ENCODE peak calls at places on chromosomes 11 and 22, in four cellular contexts. Y is ovary, K is SJSA1, G is fibroblast of lung. O is an unnamed sample.

GRCh38 chr22:41517172-41518047 is 26.9 kb downstream of the POLR3H start:
- DNase-seq in Y (peak), K (peak), G (peak), O (peak)

GRCh38 chr11:124669193-124669592 is 4.3 kb downstream of the SIAE start:
- DNase-seq in Y (peak), K (peak), G (peak), O (peak)

GRCh38 chr11:36381005-36381350 is 84.9 kb downstream of the PRR5L start:
- DNase-seq in Y (no peak), K (no peak), G (no peak), O (no peak)

GRCh38 chr11:1566381-1567051 is 5.6 kb downstream of the DUSP8 start:
- DNase-seq in Y (no peak), K (no peak), G (no peak), O (no peak)

GRCh38 chr11:5922749-5923426 is 19.2 kb upstream of the OR56A3 start:
- DNase-seq in Y (no peak), K (no peak), G (no peak), O (no peak)

GRCh38 chr11:59010693-59011092 is 71.4 kb downstream of the GLYATL1 start:
- DNase-seq in Y (no peak), K (no peak), G (no peak), O (no peak)

GRCh38 chr11:38300570-38300969 is 1702.5 kb upstream of the RAG2 start:
- DNase-seq in Y (no peak), K (no peak), G (no peak), O (no peak)

GRCh38 chr22:46758867-46759290 is 3.6 kb upstream of the TBC1D22A start:
- DNase-seq in Y (no peak), K (no peak), G (peak), O (peak)

GRCh38 chr11:116725434-116726221 is 47.2 kb downstream of the BUD13 start:
- DNase-seq in Y (no peak), K (no peak), G (no peak), O (no peak)

GRCh38 chr11:113906515-113906914 is 1.9 kb downstream of the HTR3B start:
- DNase-seq in Y (no peak), K (no peak), G (no peak), O (no peak)

DNA sequence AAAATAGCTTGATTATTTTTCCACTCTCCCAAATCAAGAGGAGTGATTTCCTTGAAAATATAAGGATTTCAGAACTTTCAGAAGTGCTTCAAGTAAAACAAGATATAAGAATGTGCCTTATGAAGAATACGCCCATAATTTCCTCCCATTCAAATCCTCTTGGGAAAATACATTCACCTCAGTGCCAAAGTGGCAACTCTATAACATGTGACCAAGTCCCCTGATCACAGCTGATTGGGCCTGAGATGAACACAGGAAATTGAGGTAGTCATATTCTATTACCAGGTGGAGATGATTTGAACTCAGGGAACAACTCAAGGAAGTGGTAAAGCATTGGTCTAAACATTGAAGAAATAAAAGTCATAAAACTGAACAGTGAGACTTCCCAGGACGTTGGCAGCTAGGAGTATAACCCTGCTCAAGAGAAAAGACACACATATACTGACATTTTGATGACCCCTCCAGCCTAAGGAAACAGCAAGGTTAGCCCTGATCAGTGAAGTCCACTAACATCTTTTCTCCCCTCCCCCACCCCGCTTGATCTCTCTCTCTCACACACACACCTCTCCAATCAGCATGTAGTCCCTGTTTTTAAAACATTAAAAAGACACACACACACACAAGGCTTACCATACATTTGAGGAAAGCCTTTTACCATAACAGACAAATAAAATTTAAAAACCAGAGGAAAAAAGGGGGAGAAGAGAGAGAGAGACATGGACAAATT is 70.7 kb upstream of the TEAD1 start:
- DNase-seq in Y (no peak), K (no peak), G (no peak), O (no peak)
- H3K4me3 ChIP-seq in Y (no peak), K (no peak), G (no peak), O (no peak)

GRCh38 chr22:22907551-22908494 is 20.2 kb downstream of the IGLL5 start:
- DNase-seq in Y (no peak), K (no peak), G (no peak), O (no peak)

GRCh38 chr22:22908495-22908861 is 20.9 kb downstream of the IGLL5 start:
- DNase-seq in Y (no peak), K (no peak), G (no peak), O (no peak)

GRCh38 chr22:22908941-22909604 is 21.5 kb downstream of the IGLL5 start:
- DNase-seq in Y (no peak), K (no peak), G (no peak), O (no peak)

GRCh38 chr22:22909605-22910271 is 22.1 kb downstream of the IGLL5 start:
- DNase-seq in Y (no peak), K (no peak), G (no peak), O (no peak)

DNA sequence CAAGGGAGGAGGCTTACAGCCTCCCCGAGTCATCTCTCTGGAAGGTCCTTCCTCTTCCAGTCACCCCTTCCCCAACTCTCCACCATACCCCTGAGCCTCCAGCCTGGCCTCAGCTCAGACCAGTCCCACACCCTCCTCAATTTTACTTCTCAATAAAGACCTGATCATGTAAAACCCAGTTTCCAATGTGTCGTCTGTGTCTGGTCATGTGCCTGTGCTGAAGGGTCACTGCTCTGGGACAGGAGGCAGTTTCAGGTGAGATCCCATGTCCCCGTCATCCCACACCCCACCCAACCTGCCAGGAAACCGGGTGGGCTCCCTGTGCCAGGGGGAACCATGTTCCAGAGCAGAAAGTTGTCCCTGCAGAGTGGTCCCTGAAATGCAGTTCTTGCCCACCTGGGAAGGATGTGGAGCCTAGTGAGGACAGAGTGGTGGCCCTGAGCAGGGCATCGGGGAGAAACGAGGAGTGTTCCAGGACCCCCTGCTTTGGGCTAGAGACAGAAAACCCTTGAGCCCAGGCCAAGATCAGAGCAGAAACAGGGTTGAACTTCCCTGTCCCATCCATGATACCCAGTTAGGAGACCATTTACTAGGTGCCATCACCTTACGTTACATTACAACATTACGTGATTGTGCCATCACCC is 19.4 kb downstream of the IGLL5 start:
- DNase-seq in Y (no peak), K (no peak), G (no peak), O (no peak)
- H3K27ac ChIP-seq in Y (no peak), K (no peak), G (no peak), O (no peak)

GRCh38 chr11:65927904-65928397 is 8.7 kb downstream of the DRAP1 start:
- DNase-seq in Y (no peak), K (no peak), G (peak), O (no peak)
- H3K4me3 ChIP-seq in Y (no peak), K (no peak), G (no peak), O (no peak)

GRCh38 chr22:19942886-19943664 is 1.5 kb upstream of the TXNRD2 start:
- DNase-seq in Y (peak), K (peak), G (peak), O (peak)
- H3K27ac ChIP-seq in Y (peak), K (peak), G (peak), O (peak)

GRCh38 chr22:40181323-40181722 is 3.6 kb downstream of the TNRC6B start:
- DNase-seq in Y (no peak), K (no peak), G (no peak), O (no peak)

GRCh38 chr22:40178417-40179409 is 988 bp downstream of the TNRC6B start:
- DNase-seq in Y (no peak), K (peak), G (peak), O (peak)

GRCh38 chr22:40179535-40179934 is 1.8 kb downstream of the TNRC6B start:
- DNase-seq in Y (no peak), K (no peak), G (no peak), O (peak)

GRCh38 chr22:40182231-40182835 is 4.6 kb downstream of the TNRC6B start:
- DNase-seq in Y (no peak), K (no peak), G (no peak), O (no peak)

DNA sequence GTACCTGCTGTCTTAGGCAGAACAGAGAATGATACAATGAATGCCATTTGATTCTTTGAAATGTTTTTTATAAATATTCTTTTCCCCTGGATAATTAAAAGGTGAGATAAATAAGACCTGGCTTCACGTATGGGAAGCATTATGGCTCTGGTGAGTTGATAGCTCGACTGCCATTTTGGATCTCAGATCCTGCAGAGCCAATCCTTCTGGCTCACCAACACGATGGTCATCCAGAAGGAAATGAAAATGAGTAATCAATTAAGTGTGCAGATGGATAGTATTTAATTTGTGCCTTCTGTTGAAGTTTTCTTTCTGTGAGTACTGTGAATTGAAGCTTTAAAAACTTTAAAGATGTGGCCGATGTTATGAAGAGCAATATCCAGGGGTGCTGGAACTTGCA is 2.7 kb downstream of the TNRC6B start:
- DNase-seq in Y (no peak), K (no peak), G (no peak), O (no peak)
- H3K4me3 ChIP-seq in Y (no peak), K (no peak), G (peak), O (no peak)

GRCh38 chr11:76276773-76277155 is 70.5 kb upstream of the WNT11 start:
- DNase-seq in Y (no peak), K (no peak), G (no peak), O (no peak)
- H3K27ac ChIP-seq in Y (no peak), K (no peak), G (no peak), O (no peak)

DNA sequence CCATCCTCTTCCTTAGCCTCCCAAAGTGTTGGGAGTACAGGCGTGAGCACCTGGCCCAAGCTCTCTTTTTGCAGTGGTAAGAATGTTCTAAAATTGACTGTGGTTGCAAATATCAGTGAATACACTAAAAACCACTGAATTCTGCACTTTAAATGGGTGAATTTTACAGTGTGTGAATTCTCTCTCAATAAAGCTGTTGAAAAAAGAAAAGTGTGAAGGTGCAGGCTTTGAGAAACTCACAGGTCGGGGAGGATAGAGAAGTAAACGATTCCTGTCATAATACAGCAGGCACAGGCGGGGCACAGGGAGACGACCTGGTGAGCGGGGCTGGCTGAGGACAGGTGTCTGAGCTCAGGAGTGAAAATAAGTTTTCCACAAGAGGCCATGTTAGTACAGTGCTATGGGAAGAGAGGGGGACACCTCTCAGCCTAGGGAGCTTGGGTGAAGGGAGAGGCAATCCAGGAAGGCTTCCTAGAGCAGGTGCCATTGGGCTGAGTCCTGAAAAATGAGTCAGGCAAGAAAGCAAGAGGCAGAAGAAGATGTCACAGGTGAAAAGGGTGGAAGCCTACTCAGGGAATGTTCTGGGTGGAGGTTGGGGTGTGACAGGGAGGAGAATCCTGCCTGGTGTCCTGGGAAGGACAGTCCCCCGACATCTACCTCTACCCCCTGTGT is 26.1 kb downstream of the LIF start:
- DNase-seq in Y (no peak), K (no peak), G (no peak), O (no peak)
- H3K4me3 ChIP-seq in Y (no peak), K (no peak), G (no peak), O (no peak)

O was measured in SJCRH30.